ENCODE peak calls at places on chromosome 5, in six cellular contexts. V is iris pigment epithelial cell; D is IMR-90; S is stimulated activated CD8-positive, alpha-beta memory T cell treated with anti-CD3 and anti-CD28 coated beads, Interleukin-2, amount 100 ng/mL, for 1 hour; B is NCI-H1417; W is HT1080. M is an unnamed sample.

GRCh38 chr5:125550237-125550636 is 803.8 kb upstream of the ZNF608 start:
- DNase-seq in V (peak), D (peak), S (no peak), B (no peak), W (peak), M (no peak)

GRCh38 chr5:153565822-153566221 is 75.4 kb downstream of the GRIA1 start:
- DNase-seq in V (peak), D (peak), S (no peak), B (no peak), W (peak), M (peak)

GRCh38 chr5:72477176-72477575 is 30.0 kb downstream of the ZNF366 start:
- DNase-seq in V (no peak), D (no peak), S (no peak), B (no peak), W (no peak), M (no peak)

GRCh38 chr5:122701640-122702523 is 73.0 kb upstream of the SNX2 start:
- DNase-seq in V (no peak), D (no peak), S (no peak), B (peak), W (no peak), M (no peak)

GRCh38 chr5:171606414-171607024 is 179.1 kb upstream of the SMIM23 start:
- DNase-seq in V (peak), D (peak), S (no peak), B (no peak), W (no peak), M (peak)

GRCh38 chr5:122863721-122864120 is 18.3 kb downstream of the SNX24 start:
- DNase-seq in V (no peak), D (no peak), S (no peak), B (no peak), W (no peak), M (no peak)

GRCh38 chr5:110703481-110703880 is 23.0 kb downstream of the TMEM232 start:
- DNase-seq in V (no peak), D (no peak), S (no peak), B (no peak), W (no peak), M (no peak)

GRCh38 chr5:151151793-151152192 is 5.8 kb downstream of the ANXA6 start:
- DNase-seq in V (peak), D (peak), S (no peak), B (no peak), W (no peak), M (no peak)

GRCh38 chr5:131460867-131461572 is 174.0 kb downstream of the RAPGEF6 start:
- DNase-seq in V (peak), D (peak), S (no peak), B (no peak), W (no peak), M (no peak)

GRCh38 chr5:38780950-38781349 is 64.9 kb upstream of the OSMR start:
- DNase-seq in V (peak), D (peak), S (no peak), B (no peak), W (peak), M (peak)

GRCh38 chr5:116553366-116553765 is 21.3 kb downstream of the SEMA6A start:
- DNase-seq in V (no peak), D (no peak), S (no peak), B (no peak), W (no peak), M (no peak)

GRCh38 chr5:149113669-149114068 is 27.6 kb upstream of the ABLIM3 start:
- DNase-seq in V (peak), D (peak), S (no peak), B (no peak), W (peak), M (peak)

GRCh38 chr5:62720036-62720441 is 141.4 kb downstream of the LRRC70 start:
- DNase-seq in V (peak), D (peak), S (no peak), B (peak), W (peak), M (peak)

GRCh38 chr5:36491860-36492259 is 114.5 kb upstream of the SLC1A3 start:
- DNase-seq in V (no peak), D (no peak), S (no peak), B (no peak), W (no peak), M (no peak)

M was measured in epithelial cell of esophagus.